ENCODE peak calls at places on chromosomes 12 and 14, in seven cellular contexts. L is fibroblast of lung, K is heart left ventricle, Q is endodermal cell, I is HFF-Myc, P is IMR-90, T is lung. H is an unnamed sample.
A peak's percentile ranks its signal among the peaks of the same experiment; 100 is the strongest.

GRCh38 chr12:85835417-85835809 is 796 bp downstream of the RASSF9 start:
- DNase-seq in K (no peak), P (peak; percentile 10), T (no peak), I (no peak), Q (no peak), L (peak; percentile 11), H (no peak)

GRCh38 chr12:28209782-28210181 is 19.5 kb downstream of the CCDC91 start:
- DNase-seq in P (no peak), I (no peak), K (no peak), L (peak; percentile 6), T (no peak), Q (no peak), H (no peak)

GRCh38 chr14:72739446-72740405 is 154.2 kb downstream of the DPF3 start:
- DNase-seq in Q (no peak), T (no peak), I (no peak), P (no peak), L (no peak), K (no peak), H (peak; percentile 66)

GRCh38 chr14:33686218-33686617 is 264.7 kb downstream of the EGLN3 start:
- DNase-seq in T (no peak), I (peak; percentile 81), L (peak; percentile 64), P (peak; percentile 7), Q (no peak), K (no peak), H (no peak)

GRCh38 chr12:76018111-76018510 is 13.5 kb downstream of the PHLDA1 start:
- DNase-seq in K (peak; percentile 70), I (no peak), T (peak; percentile 48), Q (peak; percentile 93), L (peak; percentile 76), P (peak; percentile 61), H (no peak)

GRCh38 chr14:48546996-48547395 is 871.6 kb upstream of the MDGA2 start:
- DNase-seq in Q (no peak), L (no peak), T (no peak), K (no peak), P (peak; percentile 11), I (no peak), H (no peak)

GRCh38 chr14:105425823-105426247 is 6.2 kb downstream of the MTA1 start:
- DNase-seq in L (no peak), K (no peak), I (no peak), T (no peak), P (no peak), Q (peak; percentile 36), H (no peak)

GRCh38 chr14:85907536-85907935 is 377.6 kb downstream of the FLRT2 start:
- DNase-seq in Q (peak; percentile 47), L (no peak), T (no peak), P (no peak), K (no peak), I (no peak), H (no peak)

GRCh38 chr14:102803139-102803538 is 25.9 kb downstream of the TRAF3 start:
- DNase-seq in L (no peak), I (no peak), P (no peak), Q (no peak), T (no peak), K (no peak), H (no peak)

GRCh38 chr12:8639936-8640335 is 22.7 kb downstream of the MFAP5 start:
- DNase-seq in K (no peak), T (no peak), L (no peak), Q (peak; percentile 90), P (no peak), I (no peak), H (no peak)

GRCh38 chr12:3563966-3564365 is 73.0 kb downstream of the PRMT8 start:
- DNase-seq in L (no peak), I (no peak), K (no peak), Q (peak; percentile 30), T (no peak), P (no peak), H (no peak)

GRCh38 chr12:26746315-26746714 is 86.7 kb downstream of the ITPR2 start:
- DNase-seq in Q (no peak), T (no peak), I (peak; percentile 55), P (peak; percentile 84), K (no peak), L (peak; percentile 52), H (no peak)

GRCh38 chr14:54803396-54803795 is 99.2 kb downstream of the GCH1 start:
- DNase-seq in T (no peak), I (no peak), P (no peak), Q (peak; percentile 45), K (no peak), L (no peak), H (no peak)

GRCh38 chr12:124055066-124055465 is 82.1 kb downstream of the ZNF664 start:
- DNase-seq in P (no peak), I (no peak), K (no peak), L (no peak), T (no peak), Q (no peak), H (no peak)

GRCh38 chr12:53750812-53751335 is 905 bp downstream of the CISTR start:
- DNase-seq in Q (peak; percentile 83), P (peak; percentile 19), I (no peak), L (no peak), K (no peak), T (no peak), H (no peak)

GRCh38 chr12:124507188-124508109 is 60.0 kb downstream of the NCOR2 start:
- DNase-seq in L (peak; percentile 65), I (peak; percentile 80), Q (no peak), K (peak; percentile 81), P (peak; percentile 69), T (no peak), H (peak; percentile 89)

GRCh38 chr12:29160230-29160629 is 11.2 kb downstream of the FAR2 start:
- DNase-seq in L (no peak), K (no peak), I (no peak), P (no peak), T (no peak), Q (no peak), H (no peak)

GRCh38 chr14:92986254-92987147 is 63.6 kb downstream of the CHGA start:
- DNase-seq in P (peak; percentile 70), L (peak; percentile 24), K (peak; percentile 83), T (peak; percentile 77), Q (no peak), I (peak; percentile 30), H (no peak)

GRCh38 chr14:51327376-51327775 is 87.3 kb downstream of the TMX1 start:
- DNase-seq in I (no peak), Q (no peak), K (no peak), T (no peak), P (peak; percentile 52), L (no peak), H (no peak)

GRCh38 chr14:61887628-61888027 is 125.4 kb downstream of the SNAPC1 start:
- DNase-seq in I (no peak), T (no peak), P (no peak), K (no peak), Q (no peak), L (no peak), H (no peak)

DNA sequence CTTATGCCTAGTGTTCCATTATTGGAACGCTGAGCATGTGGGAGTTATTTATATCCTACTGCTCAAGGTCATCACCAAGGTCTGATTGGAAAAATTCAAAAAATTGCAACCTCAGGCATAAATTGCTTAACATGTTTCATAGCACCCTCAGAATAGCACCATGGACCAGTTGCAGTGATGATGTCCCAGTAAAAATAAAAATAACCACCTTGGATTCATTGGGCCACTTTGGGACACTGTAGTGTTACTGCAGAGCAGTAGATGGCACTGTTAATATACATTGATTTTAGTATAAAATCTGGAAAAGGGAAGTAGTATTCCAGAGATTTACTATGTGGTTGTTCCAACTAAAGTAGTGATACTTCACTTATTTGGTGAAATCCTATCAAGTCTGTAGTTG is 31.0 kb upstream of the PTCSC3 start:
- DNase-seq in K (no peak), Q (no peak), L (peak; percentile 2), P (peak; percentile 10), T (no peak), I (no peak), H (no peak)
- TF ChIP-seq CTCF in K (peak; percentile 28), Q (peak; percentile 70), L (peak; percentile 32), P (peak; percentile 52), T (peak; percentile 16), I (peak; percentile 28), H (peak; percentile 56)

DNA sequence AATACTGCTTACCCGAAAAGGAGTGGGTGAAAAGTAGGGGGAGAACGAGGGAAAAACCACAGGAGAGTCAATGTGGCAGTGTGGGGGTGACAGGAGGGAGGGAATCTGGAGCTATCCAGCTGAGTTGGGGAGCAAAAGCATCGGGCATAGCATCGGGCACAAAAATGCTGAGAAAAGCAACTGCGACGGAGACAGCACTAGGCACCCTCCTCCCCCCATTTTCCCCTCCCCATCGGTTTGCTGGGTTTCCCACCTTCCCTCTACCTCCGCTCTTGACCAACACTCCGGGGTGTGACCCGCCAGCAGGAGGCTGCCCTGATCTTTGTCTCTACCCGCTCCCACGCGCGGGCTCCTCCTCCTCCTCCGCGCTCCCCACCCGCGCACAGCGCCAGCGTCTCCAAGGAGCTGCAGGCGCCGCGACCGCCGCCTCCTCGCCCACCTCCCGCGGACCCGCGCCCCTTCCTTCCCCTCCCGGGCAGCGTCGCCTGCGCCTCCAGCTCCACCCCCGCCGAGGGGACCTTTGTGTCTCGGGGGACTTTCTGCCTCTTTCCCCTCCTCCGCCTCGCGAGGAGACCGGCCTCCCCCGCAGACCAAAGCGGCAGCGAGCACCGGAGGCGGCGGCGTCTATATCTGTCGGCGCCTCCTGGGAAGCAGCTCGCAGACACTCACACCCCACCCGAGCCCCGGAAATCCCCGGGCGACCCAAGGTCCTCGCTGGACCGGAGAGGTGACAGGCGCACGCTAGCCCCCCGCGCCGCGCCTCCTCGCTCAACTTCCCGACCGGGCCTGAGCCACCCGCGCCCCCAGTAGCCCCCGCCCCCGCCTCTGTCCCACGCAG is 939 bp downstream of the CDK17 start:
- DNase-seq in Q (peak; percentile 84), I (no peak), L (peak; percentile 76), T (peak; percentile 70), K (peak; percentile 88), P (peak; percentile 72), H (peak; percentile 84)
- TF ChIP-seq CTCF in Q (no peak), I (peak; percentile 15), L (no peak), T (no peak), K (peak; percentile 27), P (peak; percentile 17), H (peak; percentile 7)

GRCh38 chr14:25375639-25376038 is 325.7 kb upstream of the STXBP6 start:
- DNase-seq in I (no peak), T (no peak), P (no peak), Q (no peak), L (no peak), K (no peak), H (no peak)

DNA sequence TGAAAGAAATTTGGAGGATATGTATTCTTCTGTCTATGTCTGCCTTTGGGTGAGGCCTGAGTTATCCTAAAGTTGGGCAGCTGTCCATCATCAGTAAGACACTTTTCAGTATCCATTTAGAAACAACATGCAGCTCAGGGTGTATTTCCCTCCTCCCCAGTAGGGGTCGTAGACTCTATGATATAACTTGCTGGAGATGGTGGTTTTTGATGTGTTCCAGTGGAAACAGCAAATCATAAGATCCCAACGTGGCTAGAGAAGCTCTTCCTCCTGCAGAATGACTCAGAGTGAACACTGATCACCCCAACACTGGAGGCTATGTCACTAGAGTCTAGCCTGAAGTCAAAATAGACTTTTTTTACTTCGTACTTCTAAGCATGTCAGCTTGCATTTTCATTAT is 331.6 kb upstream of the STXBP6 start:
- DNase-seq in I (no peak), T (no peak), Q (peak; percentile 45), L (no peak), P (no peak), K (no peak), H (no peak)
- TF ChIP-seq CTCF in I (peak; percentile 30), T (no peak), Q (peak; percentile 73), L (no peak), P (peak; percentile 7), K (no peak), H (no peak)

GRCh38 chr14:90374813-90375212 is 22.0 kb upstream of the CALM1 start:
- DNase-seq in Q (no peak), I (no peak), K (no peak), P (no peak), L (no peak), T (no peak), H (no peak)

GRCh38 chr14:90373887-90374286 is 22.9 kb upstream of the CALM1 start:
- DNase-seq in L (no peak), Q (no peak), P (peak; percentile 29), T (no peak), I (no peak), K (no peak), H (no peak)

GRCh38 chr14:90368946-90369721 is 27.7 kb upstream of the CALM1 start:
- DNase-seq in I (peak; percentile 55), T (no peak), Q (no peak), L (peak; percentile 26), P (peak; percentile 33), K (no peak), H (no peak)
- TF ChIP-seq CTCF in I (no peak), T (no peak), Q (peak; percentile 13), L (no peak), P (peak; percentile 16), K (no peak), H (peak; percentile 9)

H was measured in osteocyte.